ENCODE peak calls at places on chromosome 14, in five cellular contexts. One of them, this sample, is unnamed.

GRCh38 chr14:55711171-55711811 is 131.3 kb downstream of the KTN1 start:
- DNase-seq in HCT116: no peak
- DNase-seq in K562: no peak
- DNase-seq in SK-N-SH: no peak
- DNase-seq in H1: no peak
- DNase-seq in this sample: no peak

GRCh38 chr14:61257469-61258057 is 23.6 kb downstream of the TMEM30B start:
- DNase-seq in HCT116: no peak
- DNase-seq in K562: no peak
- DNase-seq in SK-N-SH: no peak
- DNase-seq in H1: no peak
- DNase-seq in this sample: no peak

GRCh38 chr14:92004062-92004461 is 35.8 kb downstream of the TRIP11 start:
- DNase-seq in HCT116: no peak
- DNase-seq in K562: no peak
- DNase-seq in SK-N-SH: no peak
- DNase-seq in H1: no peak
- DNase-seq in this sample: no peak

GRCh38 chr14:52663850-52664249 is 31.5 kb downstream of the ERO1A start:
- DNase-seq in HCT116: no peak
- DNase-seq in K562: no peak
- DNase-seq in SK-N-SH: peak
- DNase-seq in H1: no peak
- DNase-seq in this sample: no peak

GRCh38 chr14:54627718-54628345 is 60.9 kb downstream of the SAMD4A start:
- DNase-seq in HCT116: no peak
- DNase-seq in K562: no peak
- DNase-seq in SK-N-SH: peak
- DNase-seq in H1: no peak
- DNase-seq in this sample: no peak

GRCh38 chr14:72256055-72256454 is 323.8 kb downstream of the RGS6 start:
- DNase-seq in HCT116: peak
- DNase-seq in K562: no peak
- DNase-seq in SK-N-SH: no peak
- DNase-seq in H1: no peak
- DNase-seq in this sample: peak

GRCh38 chr14:72638021-72638420 is 255.9 kb downstream of the DPF3 start:
- DNase-seq in HCT116: no peak
- DNase-seq in K562: no peak
- DNase-seq in SK-N-SH: no peak
- DNase-seq in H1: no peak
- DNase-seq in this sample: no peak

GRCh38 chr14:94342334-94342934 is 19.3 kb upstream of the SERPINA6 start:
- DNase-seq in HCT116: peak
- DNase-seq in K562: no peak
- DNase-seq in SK-N-SH: peak
- DNase-seq in H1: no peak
- DNase-seq in this sample: peak

GRCh38 chr14:102911991-102912761 is 10.3 kb upstream of the AMN start:
- DNase-seq in HCT116: no peak
- DNase-seq in K562: no peak
- DNase-seq in SK-N-SH: peak
- DNase-seq in H1: no peak
- DNase-seq in this sample: no peak

GRCh38 chr14:100890044-100890443 is 13.5 kb downstream of the RTL1 start:
- DNase-seq in HCT116: no peak
- DNase-seq in K562: no peak
- DNase-seq in SK-N-SH: no peak
- DNase-seq in H1: no peak
- DNase-seq in this sample: no peak

DNA sequence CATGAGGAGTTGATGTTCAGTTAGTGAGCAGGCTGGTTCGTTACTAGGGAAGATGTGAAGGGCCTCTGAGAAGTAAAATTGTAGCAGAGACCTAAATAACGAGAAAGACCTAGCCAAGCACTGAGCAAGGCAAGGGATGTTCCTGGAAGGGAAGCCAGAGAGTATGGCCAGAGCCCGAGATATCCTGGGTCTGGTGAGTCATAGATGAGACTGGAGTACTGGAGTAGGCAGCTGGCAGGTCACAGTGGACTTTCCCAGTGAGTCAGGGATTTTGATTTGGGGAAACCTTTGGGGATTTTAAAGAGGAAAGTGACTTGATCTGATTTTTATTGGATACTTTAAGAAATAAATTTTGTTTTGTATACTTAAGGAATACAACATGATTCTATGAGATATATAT is 369.0 kb downstream of the DIO2 start:
- DNase-seq in HCT116: no peak
- DNase-seq in K562: no peak
- DNase-seq in SK-N-SH: no peak
- DNase-seq in H1: no peak
- DNase-seq in this sample: no peak
- TF ChIP-seq JUND in HCT116: no peak
- TF ChIP-seq JUND in K562: no peak
- TF ChIP-seq JUND in SK-N-SH: peak
- TF ChIP-seq JUND in H1: no peak
- TF ChIP-seq JUND in this sample: no peak

DNA sequence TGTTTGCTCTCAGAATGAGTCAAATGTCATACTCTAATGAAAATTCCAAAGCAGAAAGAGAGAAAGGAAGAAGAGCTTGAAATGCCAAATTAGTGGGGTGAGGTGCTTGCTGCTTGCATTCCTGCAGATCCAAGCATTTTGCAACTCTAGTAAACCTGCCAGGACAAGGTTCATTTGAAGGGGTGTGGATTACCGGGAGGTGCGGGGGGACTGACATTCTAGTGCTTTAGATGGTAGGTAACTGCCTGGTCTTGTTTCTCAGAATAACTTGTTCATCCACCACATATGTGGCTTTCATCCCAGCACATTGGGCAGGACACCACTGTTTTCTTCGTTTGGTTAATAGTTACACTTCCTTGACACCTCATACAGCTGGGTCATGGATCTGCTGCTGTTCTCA is 144.4 kb downstream of the AKAP6 start:
- DNase-seq in HCT116: no peak
- DNase-seq in K562: no peak
- DNase-seq in SK-N-SH: no peak
- DNase-seq in H1: no peak
- DNase-seq in this sample: peak
- TF ChIP-seq JUND in HCT116: no peak
- TF ChIP-seq JUND in K562: no peak
- TF ChIP-seq JUND in SK-N-SH: no peak
- TF ChIP-seq JUND in H1: no peak
- TF ChIP-seq JUND in this sample: no peak

DNA sequence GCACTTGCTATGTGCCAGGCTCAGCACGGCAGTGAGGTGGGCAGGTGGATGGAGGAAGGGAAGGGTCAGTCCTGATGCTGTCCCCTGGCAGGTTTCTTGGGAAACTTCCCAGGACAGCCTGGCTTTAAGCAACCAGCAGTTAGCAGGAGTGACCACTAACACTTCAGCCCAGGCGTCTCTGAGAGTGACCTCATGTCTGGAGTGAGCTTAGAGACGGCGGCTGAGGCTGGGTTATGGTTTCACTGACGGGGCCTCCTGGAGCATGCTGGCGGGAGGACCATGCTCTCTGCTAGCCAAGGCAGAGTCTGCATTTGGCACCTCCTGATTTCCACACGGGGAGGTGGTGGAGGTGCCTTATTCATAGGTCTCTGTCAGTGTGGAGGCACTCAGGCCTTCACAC is 2.5 kb downstream of the HHIPL1 start:
- DNase-seq in HCT116: no peak
- DNase-seq in K562: no peak
- DNase-seq in SK-N-SH: no peak
- DNase-seq in H1: no peak
- DNase-seq in this sample: no peak
- TF ChIP-seq JUND in HCT116: no peak
- TF ChIP-seq JUND in K562: no peak
- TF ChIP-seq JUND in SK-N-SH: no peak
- TF ChIP-seq JUND in H1: no peak
- TF ChIP-seq JUND in this sample: no peak

GRCh38 chr14:90658541-90658967 is 157.7 kb downstream of the TTC7B start:
- DNase-seq in HCT116: no peak
- DNase-seq in K562: no peak
- DNase-seq in SK-N-SH: no peak
- DNase-seq in H1: peak
- DNase-seq in this sample: no peak
- TF ChIP-seq JUND in HCT116: no peak
- TF ChIP-seq JUND in K562: peak
- TF ChIP-seq JUND in SK-N-SH: no peak
- TF ChIP-seq JUND in H1: no peak
- TF ChIP-seq JUND in this sample: no peak

DNA sequence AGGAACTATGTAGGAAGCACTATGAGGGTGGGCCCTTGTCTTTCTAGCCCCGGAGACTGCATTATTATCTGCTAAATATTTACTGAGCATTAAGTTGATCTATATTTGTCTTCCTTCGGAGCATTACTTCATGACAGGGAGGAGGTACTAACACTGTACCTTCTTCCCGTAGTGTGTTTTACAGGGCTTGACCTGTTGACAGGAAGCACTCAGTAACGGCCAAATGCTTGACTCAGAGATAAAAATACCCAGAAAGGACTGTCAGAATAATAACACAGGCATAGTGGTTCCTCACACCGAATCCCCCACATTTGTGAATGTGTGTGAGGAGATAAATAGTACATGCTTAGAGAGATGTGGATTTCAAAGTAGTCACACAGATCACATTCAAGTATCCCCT is 466.6 kb downstream of the EGLN3 start:
- DNase-seq in HCT116: no peak
- DNase-seq in K562: no peak
- DNase-seq in SK-N-SH: no peak
- DNase-seq in H1: no peak
- DNase-seq in this sample: no peak
- TF ChIP-seq JUND in HCT116: no peak
- TF ChIP-seq JUND in K562: no peak
- TF ChIP-seq JUND in SK-N-SH: no peak
- TF ChIP-seq JUND in H1: no peak
- TF ChIP-seq JUND in this sample: no peak

This sample was measured in T47D.